ENCODE peak calls at places on chromosomes 3 and 15, in five cellular contexts. One of them, this sample, is unnamed.

GRCh38 chr3:112640333-112640863 is 545 bp downstream of the CCDC80 start:
- DNase-seq in NCI-H460: no peak
- DNase-seq in CD14-positive monocyte: no peak
- DNase-seq in SK-N-SH: peak
- DNase-seq in body of pancreas: no peak
- DNase-seq in this sample: no peak

GRCh38 chr3:145176907-145177306 is 984.1 kb downstream of the PLOD2 start:
- DNase-seq in NCI-H460: no peak
- DNase-seq in CD14-positive monocyte: no peak
- DNase-seq in SK-N-SH: no peak
- DNase-seq in body of pancreas: no peak
- DNase-seq in this sample: no peak

GRCh38 chr15:39165026-39165706 is 415.7 kb upstream of the THBS1 start:
- DNase-seq in NCI-H460: no peak
- DNase-seq in CD14-positive monocyte: no peak
- DNase-seq in SK-N-SH: no peak
- DNase-seq in body of pancreas: no peak
- DNase-seq in this sample: no peak

GRCh38 chr3:59412506-59412905 is 362.7 kb upstream of the CFAP20DC start:
- DNase-seq in NCI-H460: no peak
- DNase-seq in CD14-positive monocyte: no peak
- DNase-seq in SK-N-SH: no peak
- DNase-seq in body of pancreas: no peak
- DNase-seq in this sample: no peak

GRCh38 chr3:134364061-134364935 is 9.9 kb downstream of the AMOTL2 start:
- DNase-seq in NCI-H460: peak
- DNase-seq in CD14-positive monocyte: no peak
- DNase-seq in SK-N-SH: peak
- DNase-seq in body of pancreas: peak
- DNase-seq in this sample: peak

GRCh38 chr15:65069179-65069578 is 1.4 kb upstream of the RASL12 start:
- DNase-seq in NCI-H460: no peak
- DNase-seq in CD14-positive monocyte: no peak
- DNase-seq in SK-N-SH: no peak
- DNase-seq in body of pancreas: peak
- DNase-seq in this sample: no peak

GRCh38 chr3:64473476-64473875 is 214.3 kb downstream of the ADAMTS9 start:
- DNase-seq in NCI-H460: no peak
- DNase-seq in CD14-positive monocyte: no peak
- DNase-seq in SK-N-SH: no peak
- DNase-seq in body of pancreas: no peak
- DNase-seq in this sample: no peak

GRCh38 chr15:99100245-99101173 is 4.4 kb upstream of the SYNM start:
- DNase-seq in NCI-H460: peak
- DNase-seq in CD14-positive monocyte: no peak
- DNase-seq in SK-N-SH: peak
- DNase-seq in body of pancreas: peak
- DNase-seq in this sample: peak

GRCh38 chr3:28053759-28054158 is 187.7 kb upstream of the CMC1 start:
- DNase-seq in NCI-H460: peak
- DNase-seq in CD14-positive monocyte: no peak
- DNase-seq in SK-N-SH: no peak
- DNase-seq in body of pancreas: no peak
- DNase-seq in this sample: no peak

GRCh38 chr15:99057020-99057419 is 47.9 kb upstream of the SYNM start:
- DNase-seq in NCI-H460: no peak
- DNase-seq in CD14-positive monocyte: no peak
- DNase-seq in SK-N-SH: no peak
- DNase-seq in body of pancreas: no peak
- DNase-seq in this sample: no peak

GRCh38 chr3:45054196-45054857 is 28.2 kb downstream of the CLEC3B start:
- DNase-seq in NCI-H460: peak
- DNase-seq in CD14-positive monocyte: no peak
- DNase-seq in SK-N-SH: no peak
- DNase-seq in body of pancreas: no peak
- DNase-seq in this sample: no peak

GRCh38 chr15:92817339-92817886 is 82.7 kb upstream of the CHD2 start:
- DNase-seq in NCI-H460: no peak
- DNase-seq in CD14-positive monocyte: no peak
- DNase-seq in SK-N-SH: no peak
- DNase-seq in body of pancreas: no peak
- DNase-seq in this sample: no peak

GRCh38 chr3:43455233-43455632 is 166.6 kb downstream of the ANO10 start:
- DNase-seq in NCI-H460: no peak
- DNase-seq in CD14-positive monocyte: no peak
- DNase-seq in SK-N-SH: no peak
- DNase-seq in body of pancreas: peak
- DNase-seq in this sample: peak

GRCh38 chr15:90553248-90553745 is 23.6 kb downstream of the CRTC3 start:
- DNase-seq in NCI-H460: no peak
- DNase-seq in CD14-positive monocyte: no peak
- DNase-seq in SK-N-SH: no peak
- DNase-seq in body of pancreas: no peak
- DNase-seq in this sample: no peak

GRCh38 chr15:98444067-98444600 is 204.2 kb upstream of the IGF1R start:
- DNase-seq in NCI-H460: no peak
- DNase-seq in CD14-positive monocyte: no peak
- DNase-seq in SK-N-SH: no peak
- DNase-seq in body of pancreas: no peak
- DNase-seq in this sample: no peak

This sample was measured in SW 1271.